ENCODE peak calls at places on chromosomes 13 and 19, in five cellular contexts. One of them, this sample, is unnamed.

GRCh38 chr13:67932991-67933390 is 702.9 kb upstream of the PCDH9 start:
- DNase-seq in COR-L47: no peak
- DNase-seq in mucosa of gallbladder: no peak
- DNase-seq in brain microvascular endothelial cell: no peak
- DNase-seq in stimulated activated CD8-positive, alpha-beta memory T cell treated with anti-CD3 and anti-CD28 coated beads, Interleukin-2, amount 100 ng/mL, for 48 hours: no peak
- DNase-seq in this sample: no peak

GRCh38 chr13:27952931-27953670 is 16.0 kb downstream of the CDX2 start:
- DNase-seq in COR-L47: no peak
- DNase-seq in stimulated activated CD8-positive, alpha-beta memory T cell treated with anti-CD3 and anti-CD28 coated beads, Interleukin-2, amount 100 ng/mL, for 48 hours: no peak
- DNase-seq in mucosa of gallbladder: peak
- DNase-seq in brain microvascular endothelial cell: no peak
- DNase-seq in this sample: peak

GRCh38 chr13:112078879-112079526 is 12.1 kb downstream of the SOX1 start:
- DNase-seq in mucosa of gallbladder: no peak
- DNase-seq in stimulated activated CD8-positive, alpha-beta memory T cell treated with anti-CD3 and anti-CD28 coated beads, Interleukin-2, amount 100 ng/mL, for 48 hours: no peak
- DNase-seq in COR-L47: peak
- DNase-seq in brain microvascular endothelial cell: no peak
- DNase-seq in this sample: no peak

GRCh38 chr19:342801-343421 is 1.7 kb downstream of the MIER2 start:
- DNase-seq in stimulated activated CD8-positive, alpha-beta memory T cell treated with anti-CD3 and anti-CD28 coated beads, Interleukin-2, amount 100 ng/mL, for 48 hours: no peak
- DNase-seq in brain microvascular endothelial cell: peak
- DNase-seq in COR-L47: no peak
- DNase-seq in mucosa of gallbladder: peak
- DNase-seq in this sample: peak

GRCh38 chr19:5351731-5352228 is 11.2 kb upstream of the PTPRS start:
- DNase-seq in COR-L47: no peak
- DNase-seq in brain microvascular endothelial cell: no peak
- DNase-seq in stimulated activated CD8-positive, alpha-beta memory T cell treated with anti-CD3 and anti-CD28 coated beads, Interleukin-2, amount 100 ng/mL, for 48 hours: no peak
- DNase-seq in mucosa of gallbladder: no peak
- DNase-seq in this sample: no peak

GRCh38 chr13:113562866-113563265 is 21.7 kb upstream of the TFDP1 start:
- DNase-seq in brain microvascular endothelial cell: no peak
- DNase-seq in COR-L47: no peak
- DNase-seq in mucosa of gallbladder: no peak
- DNase-seq in stimulated activated CD8-positive, alpha-beta memory T cell treated with anti-CD3 and anti-CD28 coated beads, Interleukin-2, amount 100 ng/mL, for 48 hours: no peak
- DNase-seq in this sample: no peak

GRCh38 chr13:34515201-34515600 is 426.9 kb upstream of the NBEA start:
- DNase-seq in mucosa of gallbladder: no peak
- DNase-seq in stimulated activated CD8-positive, alpha-beta memory T cell treated with anti-CD3 and anti-CD28 coated beads, Interleukin-2, amount 100 ng/mL, for 48 hours: no peak
- DNase-seq in brain microvascular endothelial cell: no peak
- DNase-seq in COR-L47: no peak
- DNase-seq in this sample: no peak

GRCh38 chr19:2604747-2605329 is 97.7 kb downstream of the GNG7 start:
- DNase-seq in COR-L47: no peak
- DNase-seq in mucosa of gallbladder: no peak
- DNase-seq in stimulated activated CD8-positive, alpha-beta memory T cell treated with anti-CD3 and anti-CD28 coated beads, Interleukin-2, amount 100 ng/mL, for 48 hours: no peak
- DNase-seq in brain microvascular endothelial cell: no peak
- DNase-seq in this sample: no peak

GRCh38 chr13:80086304-80086721 is 254.6 kb downstream of the SPRY2 start:
- DNase-seq in stimulated activated CD8-positive, alpha-beta memory T cell treated with anti-CD3 and anti-CD28 coated beads, Interleukin-2, amount 100 ng/mL, for 48 hours: no peak
- DNase-seq in mucosa of gallbladder: no peak
- DNase-seq in brain microvascular endothelial cell: no peak
- DNase-seq in COR-L47: no peak
- DNase-seq in this sample: peak

GRCh38 chr13:39451860-39452301 is 151.1 kb downstream of the LHFPL6 start:
- DNase-seq in stimulated activated CD8-positive, alpha-beta memory T cell treated with anti-CD3 and anti-CD28 coated beads, Interleukin-2, amount 100 ng/mL, for 48 hours: no peak
- DNase-seq in mucosa of gallbladder: no peak
- DNase-seq in brain microvascular endothelial cell: peak
- DNase-seq in COR-L47: peak
- DNase-seq in this sample: peak

GRCh38 chr13:106238690-106239089 is 296.8 kb downstream of the EFNB2 start:
- DNase-seq in brain microvascular endothelial cell: no peak
- DNase-seq in stimulated activated CD8-positive, alpha-beta memory T cell treated with anti-CD3 and anti-CD28 coated beads, Interleukin-2, amount 100 ng/mL, for 48 hours: no peak
- DNase-seq in mucosa of gallbladder: no peak
- DNase-seq in COR-L47: no peak
- DNase-seq in this sample: no peak

GRCh38 chr13:100461309-100462035 is 127.1 kb downstream of the GGACT start:
- DNase-seq in brain microvascular endothelial cell: no peak
- DNase-seq in mucosa of gallbladder: no peak
- DNase-seq in COR-L47: peak
- DNase-seq in stimulated activated CD8-positive, alpha-beta memory T cell treated with anti-CD3 and anti-CD28 coated beads, Interleukin-2, amount 100 ng/mL, for 48 hours: no peak
- DNase-seq in this sample: no peak

GRCh38 chr19:4186087-4186993 is 3.9 kb downstream of the ANKRD24 start:
- DNase-seq in brain microvascular endothelial cell: peak
- DNase-seq in stimulated activated CD8-positive, alpha-beta memory T cell treated with anti-CD3 and anti-CD28 coated beads, Interleukin-2, amount 100 ng/mL, for 48 hours: peak
- DNase-seq in COR-L47: peak
- DNase-seq in mucosa of gallbladder: peak
- DNase-seq in this sample: peak

GRCh38 chr13:100491164-100491847 is 97.3 kb downstream of the GGACT start:
- DNase-seq in COR-L47: no peak
- DNase-seq in mucosa of gallbladder: peak
- DNase-seq in stimulated activated CD8-positive, alpha-beta memory T cell treated with anti-CD3 and anti-CD28 coated beads, Interleukin-2, amount 100 ng/mL, for 48 hours: no peak
- DNase-seq in brain microvascular endothelial cell: peak
- DNase-seq in this sample: no peak

GRCh38 chr13:76795701-76796695 is 90.2 kb downstream of the KCTD12 start:
- DNase-seq in COR-L47: no peak
- DNase-seq in brain microvascular endothelial cell: peak
- DNase-seq in mucosa of gallbladder: no peak
- DNase-seq in stimulated activated CD8-positive, alpha-beta memory T cell treated with anti-CD3 and anti-CD28 coated beads, Interleukin-2, amount 100 ng/mL, for 48 hours: no peak
- DNase-seq in this sample: no peak

GRCh38 chr19:927707-928401 is 2.0 kb downstream of the ARID3A start:
- DNase-seq in COR-L47: no peak
- DNase-seq in brain microvascular endothelial cell: no peak
- DNase-seq in stimulated activated CD8-positive, alpha-beta memory T cell treated with anti-CD3 and anti-CD28 coated beads, Interleukin-2, amount 100 ng/mL, for 48 hours: no peak
- DNase-seq in mucosa of gallbladder: no peak
- DNase-seq in this sample: no peak

GRCh38 chr13:41284512-41285288 is 21.3 kb upstream of the MTRF1 start:
- DNase-seq in COR-L47: no peak
- DNase-seq in mucosa of gallbladder: peak
- DNase-seq in stimulated activated CD8-positive, alpha-beta memory T cell treated with anti-CD3 and anti-CD28 coated beads, Interleukin-2, amount 100 ng/mL, for 48 hours: no peak
- DNase-seq in brain microvascular endothelial cell: peak
- DNase-seq in this sample: no peak

GRCh38 chr13:51457086-51457485 is 4.2 kb upstream of the INTS6 start:
- DNase-seq in brain microvascular endothelial cell: no peak
- DNase-seq in COR-L47: no peak
- DNase-seq in mucosa of gallbladder: no peak
- DNase-seq in stimulated activated CD8-positive, alpha-beta memory T cell treated with anti-CD3 and anti-CD28 coated beads, Interleukin-2, amount 100 ng/mL, for 48 hours: no peak
- DNase-seq in this sample: no peak

GRCh38 chr19:6233051-6233826 is 46.5 kb downstream of the MLLT1 start:
- DNase-seq in mucosa of gallbladder: no peak
- DNase-seq in COR-L47: no peak
- DNase-seq in brain microvascular endothelial cell: no peak
- DNase-seq in stimulated activated CD8-positive, alpha-beta memory T cell treated with anti-CD3 and anti-CD28 coated beads, Interleukin-2, amount 100 ng/mL, for 48 hours: no peak
- DNase-seq in this sample: no peak

GRCh38 chr13:19056984-19057490 is 124.6 kb downstream of the TUBA3C start:
- DNase-seq in mucosa of gallbladder: no peak
- DNase-seq in brain microvascular endothelial cell: no peak
- DNase-seq in stimulated activated CD8-positive, alpha-beta memory T cell treated with anti-CD3 and anti-CD28 coated beads, Interleukin-2, amount 100 ng/mL, for 48 hours: no peak
- DNase-seq in COR-L47: no peak
- DNase-seq in this sample: no peak

This sample was measured in left colon.